ENCODE peak calls at places on chromosomes 11 and 22, in ten cellular contexts. N is pancreas; W is tibial nerve; S is CD4-positive, alpha-beta memory T cell; T is tibial artery; Y is upper lobe of right lung; X is keratinocyte; V is adrenal gland; D is heart right ventricle; U is endodermal cell. H is an unnamed sample. For H3K4me1, the result is how much of the 10 kb centered on the place peaks cover.

GRCh38 chr22:40302149-40302548 is 44.2 kb upstream of the ADSL start:
- DNase-seq in N (no peak), W (no peak), S (no peak), T (no peak), Y (no peak), X (no peak), V (no peak), D (no peak), U (no peak), H (no peak)

GRCh38 chr11:45289369-45289768 is 3.2 kb upstream of the SYT13 start:
- DNase-seq in N (no peak), W (no peak), S (no peak), T (no peak), Y (no peak), X (no peak), V (no peak), D (no peak), U (no peak), H (no peak)

GRCh38 chr11:120391854-120392253 is 55.6 kb downstream of the ARHGEF12 start:
- DNase-seq in N (no peak), W (no peak), S (no peak), T (no peak), Y (no peak), X (no peak), V (no peak), D (no peak), U (no peak), H (no peak)

GRCh38 chr11:9004310-9004945 is 627 bp upstream of the NRIP3 start:
- DNase-seq in N (peak), W (no peak), S (no peak), T (no peak), Y (peak), X (no peak), V (no peak), D (peak), U (peak), H (no peak)

GRCh38 chr11:31646206-31646605 is 136.6 kb downstream of the ELP4 start:
- DNase-seq in N (no peak), W (no peak), S (no peak), T (no peak), Y (no peak), X (no peak), V (no peak), D (no peak), U (no peak), H (no peak)

GRCh38 chr11:38252620-38253019 is 1654.6 kb upstream of the RAG2 start:
- DNase-seq in N (no peak), W (no peak), S (no peak), T (no peak), Y (no peak), X (no peak), V (no peak), D (no peak), U (no peak), H (no peak)

GRCh38 chr11:5831196-5831829 is 10.4 kb downstream of the OR52E6 start:
- DNase-seq in N (no peak), W (no peak), S (no peak), T (no peak), Y (no peak), X (no peak), V (no peak), D (no peak), U (peak), H (no peak)

GRCh38 chr11:12263141-12263693 is 114.2 kb upstream of the PARVA start:
- DNase-seq in N (no peak), W (no peak), S (no peak), T (no peak), Y (no peak), X (no peak), V (no peak), D (no peak), U (no peak), H (no peak)

GRCh38 chr11:124801636-124802312 is 1.6 kb upstream of the MSANTD2 start:
- DNase-seq in N (no peak), W (no peak), S (no peak), T (no peak), Y (no peak), X (no peak), V (no peak), D (no peak), U (no peak), H (no peak)

GRCh38 chr11:15875934-15876333 is 480.4 kb downstream of the SOX6 start:
- DNase-seq in N (no peak), W (no peak), S (no peak), T (no peak), Y (no peak), X (no peak), V (no peak), D (no peak), U (peak), H (no peak)

GRCh38 chr11:6655020-6655789 is 404 bp downstream of the DCHS1 start:
- DNase-seq in N (no peak), W (no peak), S (no peak), T (no peak), Y (peak), X (no peak), V (peak), D (peak), U (peak), H (peak)

GRCh38 chr22:39920134-39920743 is 19.4 kb downstream of the GRAP2 start:
- DNase-seq in N (no peak), W (no peak), S (no peak), T (no peak), Y (no peak), X (no peak), V (no peak), D (no peak), U (no peak), H (no peak)

GRCh38 chr11:44243633-44244343 is 66.2 kb downstream of the ALX4 start:
- DNase-seq in N (no peak), W (no peak), S (no peak), T (no peak), Y (no peak), X (no peak), V (peak), D (no peak), U (peak), H (no peak)

GRCh38 chr11:30015725-30016449 is 943 bp downstream of the KCNA4 start:
- DNase-seq in N (no peak), W (no peak), S (no peak), T (no peak), Y (no peak), X (no peak), V (no peak), D (no peak), U (no peak), H (no peak)

GRCh38 chr11:65958306-65958705 is 3.2 kb upstream of the SART1 start:
- DNase-seq in N (no peak), W (no peak), S (no peak), T (no peak), Y (no peak), X (no peak), V (no peak), D (no peak), U (no peak), H (no peak)

GRCh38 chr22:26835929-26836528 is 178.6 kb downstream of the MIAT start:
- DNase-seq in N (peak), W (peak), S (peak), T (no peak), Y (no peak), X (no peak), V (peak), D (no peak), U (peak), H (peak)

GRCh38 chr11:62233730-62234129 is 8.3 kb upstream of the SCGB1D2 start:
- DNase-seq in N (no peak), W (no peak), S (no peak), T (no peak), Y (no peak), X (no peak), V (no peak), D (no peak), U (no peak), H (no peak)

GRCh38 chr22:32202539-32203180 is 2.2 kb downstream of the RFPL2 start:
- DNase-seq in N (no peak), W (no peak), S (peak), T (no peak), Y (peak), X (no peak), V (no peak), D (peak), U (peak), H (peak)

GRCh38 chr11:36421546-36422155 is 88.4 kb downstream of the TRAF6 start:
- DNase-seq in N (no peak), W (no peak), S (no peak), T (no peak), Y (no peak), X (no peak), V (no peak), D (no peak), U (no peak), H (no peak)

DNA sequence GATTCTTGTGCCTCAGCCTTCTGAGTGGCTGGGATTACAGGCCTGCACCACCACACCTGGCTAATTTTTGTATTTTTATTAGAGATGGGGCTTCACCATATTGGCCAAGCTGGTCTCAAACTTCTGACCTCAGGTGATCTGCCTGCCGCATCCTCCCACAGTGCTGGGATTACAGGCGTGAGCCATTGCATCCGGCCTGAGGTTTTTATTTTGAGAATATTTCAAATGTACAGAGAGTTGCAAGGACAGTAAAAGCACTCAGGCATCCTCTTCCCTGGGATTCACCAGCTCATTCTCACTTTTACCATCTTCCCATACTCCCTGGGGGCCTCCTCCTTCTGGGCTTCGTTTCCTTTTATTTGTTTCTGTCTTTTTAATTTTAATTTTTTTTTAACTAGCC is 12.1 kb downstream of the MED15 start:
- DNase-seq in N (no peak), W (no peak), S (no peak), T (no peak), Y (no peak), X (no peak), V (no peak), D (no peak), U (no peak), H (no peak)
- H3K4me1 ChIP-seq in N (under half), W (half or more), S (half or more), T (under half), Y (under half), X (half or more), V (under half), D (half or more), U (under half), H (under half)

GRCh38 chr11:105035262-105035620 is 297 bp upstream of the CASP1 start:
- DNase-seq in N (no peak), W (no peak), S (no peak), T (no peak), Y (no peak), X (no peak), V (no peak), D (no peak), U (no peak), H (no peak)
- H3K4me3 ChIP-seq in N (peak), W (no peak), S (peak), T (peak), Y (peak), X (no peak), V (peak), D (peak), U (no peak), H (no peak)

GRCh38 chr11:101226617-101227016 is 97.0 kb upstream of the PGR start:
- DNase-seq in N (no peak), W (no peak), S (no peak), T (no peak), Y (no peak), X (no peak), V (no peak), D (no peak), U (no peak), H (no peak)
- H3K4me1 ChIP-seq in N (under half), W (under half), S (under half), T (under half), Y (under half), X (under half), V (under half), D (under half), U (under half), H (under half)

DNA sequence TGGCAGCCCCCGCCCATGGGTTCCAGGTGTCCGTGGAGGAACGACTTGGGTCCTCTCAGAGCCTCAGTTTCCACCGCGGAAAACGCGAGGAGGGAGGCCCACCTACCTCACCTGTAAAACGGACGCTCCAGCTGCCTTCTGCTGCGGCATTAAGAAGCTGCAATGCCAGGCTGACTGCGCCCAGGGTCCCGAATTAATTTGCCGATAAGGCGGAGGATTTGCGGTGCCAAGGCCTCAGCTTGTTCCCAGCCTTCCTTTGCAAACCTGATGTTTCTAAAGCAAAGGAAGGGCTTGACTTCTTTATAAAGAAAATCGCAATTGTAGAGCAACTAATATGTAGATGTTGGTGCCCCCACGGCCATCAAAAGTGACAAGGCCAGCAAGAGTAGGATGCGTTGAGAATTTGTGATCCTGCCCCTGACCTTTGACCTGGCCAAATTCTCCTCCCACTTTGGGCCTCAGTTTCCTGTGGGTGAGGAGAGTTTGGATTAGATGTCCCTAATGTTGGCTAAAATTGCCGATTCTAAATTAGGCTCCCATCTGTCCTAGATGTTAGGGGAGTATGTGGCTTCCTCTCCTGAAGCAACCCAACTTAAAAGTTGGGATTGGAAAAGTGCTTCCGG is 849 bp upstream of the TCF20 start:
- DNase-seq in N (no peak), W (no peak), S (no peak), T (no peak), Y (no peak), X (no peak), V (no peak), D (no peak), U (no peak), H (no peak)
- H3K4me3 ChIP-seq in N (peak), W (no peak), S (peak), T (peak), Y (peak), X (peak), V (peak), D (peak), U (no peak), H (no peak)

GRCh38 chr11:114080769-114081168 is 21.3 kb downstream of the ZBTB16 start:
- DNase-seq in N (peak), W (no peak), S (no peak), T (no peak), Y (no peak), X (no peak), V (no peak), D (no peak), U (no peak), H (no peak)

GRCh38 chr11:114082767-114083181 is 23.3 kb downstream of the ZBTB16 start:
- DNase-seq in N (peak), W (no peak), S (no peak), T (no peak), Y (no peak), X (no peak), V (no peak), D (peak), U (no peak), H (no peak)

GRCh38 chr11:114082415-114082748 is 22.9 kb downstream of the ZBTB16 start:
- DNase-seq in N (peak), W (no peak), S (no peak), T (peak), Y (no peak), X (no peak), V (no peak), D (no peak), U (no peak), H (no peak)

GRCh38 chr11:114080219-114080618 is 20.7 kb downstream of the ZBTB16 start:
- DNase-seq in N (peak), W (no peak), S (no peak), T (no peak), Y (no peak), X (no peak), V (no peak), D (no peak), U (no peak), H (no peak)

GRCh38 chr11:114081641-114082414 is 22.3 kb downstream of the ZBTB16 start:
- DNase-seq in N (peak), W (no peak), S (no peak), T (no peak), Y (no peak), X (no peak), V (peak), D (no peak), U (no peak), H (no peak)
- H3K4me1 ChIP-seq in N (half or more), W (half or more), S (half or more), T (half or more), Y (half or more), X (under half), V (half or more), D (half or more), U (under half), H (half or more)

DNA sequence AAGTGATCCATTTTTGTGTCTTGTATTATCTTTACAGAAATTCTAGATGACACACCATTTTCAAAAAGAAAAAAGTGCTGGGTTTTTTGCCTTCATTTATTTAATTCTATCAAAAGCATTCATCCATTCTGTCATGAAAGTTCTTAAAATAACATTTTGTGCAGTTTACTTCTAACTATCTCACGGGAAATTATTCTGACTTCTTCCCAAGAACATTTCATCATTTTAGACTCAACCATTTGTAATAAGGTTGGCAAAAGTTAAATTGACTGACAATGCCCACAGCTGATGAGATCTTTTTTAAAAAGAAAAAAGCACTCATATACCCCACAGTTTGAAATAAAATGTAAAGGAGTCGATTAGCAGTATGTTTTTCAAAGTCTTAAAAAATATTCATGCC is 68.5 kb downstream of the SBF2 start:
- DNase-seq in N (no peak), W (no peak), S (no peak), T (no peak), Y (no peak), X (no peak), V (no peak), D (no peak), U (no peak), H (no peak)
- H3K4me3 ChIP-seq in N (no peak), W (no peak), S (no peak), T (no peak), Y (no peak), X (no peak), V (no peak), D (no peak), U (no peak), H (no peak)

GRCh38 chr11:47495856-47496217 is 46.9 kb upstream of the RAPSN start:
- DNase-seq in N (no peak), W (no peak), S (no peak), T (no peak), Y (no peak), X (no peak), V (no peak), D (no peak), U (no peak), H (no peak)

GRCh38 chr11:47496808-47497207 is 47.9 kb upstream of the RAPSN start:
- DNase-seq in N (no peak), W (no peak), S (no peak), T (no peak), Y (no peak), X (no peak), V (no peak), D (no peak), U (no peak), H (no peak)

GRCh38 chr11:47498584-47499152 is 49.7 kb upstream of the RAPSN start:
- DNase-seq in N (no peak), W (no peak), S (no peak), T (no peak), Y (no peak), X (no peak), V (no peak), D (no peak), U (no peak), H (no peak)

GRCh38 chr11:47498149-47498548 is 49.2 kb upstream of the RAPSN start:
- DNase-seq in N (no peak), W (no peak), S (no peak), T (no peak), Y (no peak), X (no peak), V (no peak), D (no peak), U (no peak), H (no peak)

GRCh38 chr11:47494996-47495855 is 46.3 kb upstream of the RAPSN start:
- DNase-seq in N (no peak), W (no peak), S (no peak), T (no peak), Y (no peak), X (no peak), V (no peak), D (no peak), U (no peak), H (no peak)
- H3K4me1 ChIP-seq in N (under half), W (half or more), S (under half), T (half or more), Y (under half), X (under half), V (under half), D (half or more), U (under half), H (under half)

GRCh38 chr11:63567044-63567840 is 4.1 kb upstream of the PLAAT2 start:
- DNase-seq in N (no peak), W (no peak), S (peak), T (no peak), Y (no peak), X (peak), V (peak), D (no peak), U (no peak), H (no peak)
- H3K4me3 ChIP-seq in N (no peak), W (no peak), S (no peak), T (no peak), Y (no peak), X (no peak), V (no peak), D (no peak), U (no peak), H (no peak)

GRCh38 chr11:64203421-64204079 is 3.0 kb upstream of the FERMT3 start:
- DNase-seq in N (no peak), W (no peak), S (no peak), T (no peak), Y (no peak), X (no peak), V (peak), D (no peak), U (no peak), H (no peak)

GRCh38 chr11:64204080-64204440 is 2.5 kb upstream of the FERMT3 start:
- DNase-seq in N (no peak), W (no peak), S (no peak), T (no peak), Y (no peak), X (no peak), V (no peak), D (no peak), U (no peak), H (no peak)

GRCh38 chr11:64202992-64203391 is 3.5 kb upstream of the FERMT3 start:
- DNase-seq in N (no peak), W (no peak), S (no peak), T (no peak), Y (no peak), X (no peak), V (peak), D (no peak), U (no peak), H (no peak)

GRCh38 chr11:64204464-64204989 is 2.0 kb upstream of the FERMT3 start:
- DNase-seq in N (peak), W (peak), S (peak), T (peak), Y (peak), X (peak), V (peak), D (peak), U (peak), H (peak)

DNA sequence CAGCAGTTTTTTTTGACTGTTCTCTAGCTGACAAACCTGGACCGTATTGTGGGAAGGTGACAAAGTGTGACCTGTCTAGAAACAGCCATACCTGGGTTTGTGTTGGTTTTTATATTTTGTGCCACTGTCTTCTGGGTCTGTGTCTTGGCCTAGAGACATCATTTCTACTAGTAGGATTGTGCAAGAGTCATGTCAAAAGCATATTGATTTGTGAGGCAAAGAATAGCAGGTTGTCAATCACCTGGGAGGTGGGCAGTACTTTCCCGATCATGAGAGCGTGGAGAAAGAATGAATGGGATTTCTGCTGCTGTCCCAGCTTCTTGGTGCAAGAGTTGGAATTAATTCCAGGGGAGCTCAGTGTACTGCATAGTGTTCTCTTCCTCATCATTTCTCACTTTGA is 5.0 kb upstream of the FERMT3 start:
- DNase-seq in N (no peak), W (no peak), S (no peak), T (no peak), Y (no peak), X (no peak), V (no peak), D (no peak), U (no peak), H (no peak)
- H3K4me1 ChIP-seq in N (under half), W (under half), S (under half), T (under half), Y (under half), X (under half), V (under half), D (under half), U (under half), H (under half)